ENCODE peak calls at places on chromosome 5, in five cellular contexts. K, R, M, G and V are unnamed samples.

GRCh38 chr5:94627191-94627590 is 8.7 kb downstream of the SLF1 start:
- DNase-seq in M (no peak), R (no peak), K (no peak), G (no peak), V (no peak)

GRCh38 chr5:10351199-10351881 is 2.2 kb upstream of the MARCHF6 start:
- DNase-seq in R (no peak), K (no peak), G (no peak), M (no peak), V (peak; percentile 45)

GRCh38 chr5:20615888-20616563 is 628.0 kb upstream of the CDH18 start:
- DNase-seq in M (no peak), G (no peak), K (no peak), R (no peak), V (no peak)

GRCh38 chr5:24487371-24487770 is 157.4 kb downstream of the CDH10 start:
- DNase-seq in K (no peak), R (no peak), G (no peak), M (no peak), V (no peak)

GRCh38 chr5:68046445-68046844 is 169.1 kb upstream of the PIK3R1 start:
- DNase-seq in K (no peak), R (no peak), M (no peak), G (peak; percentile 24), V (peak; percentile 77)

GRCh38 chr5:177992466-177992865 is 3.6 kb downstream of the PROP1 start:
- DNase-seq in R (no peak), G (no peak), M (no peak), K (no peak), V (no peak)

GRCh38 chr5:147452137-147452838 is 57.6 kb downstream of the DPYSL3 start:
- DNase-seq in G (no peak), R (no peak), M (no peak), K (no peak), V (no peak)

GRCh38 chr5:161051920-161052500 is 200.0 kb upstream of the ATP10B start:
- DNase-seq in G (no peak), M (no peak), K (no peak), R (no peak), V (no peak)

GRCh38 chr5:31854625-31855526 is 215.9 kb downstream of the PDZD2 start:
- DNase-seq in M (no peak), K (peak; percentile 75), G (peak; percentile 42), R (peak; percentile 51), V (no peak)

GRCh38 chr5:14738050-14738449 is 73.5 kb downstream of the OTULIN start:
- DNase-seq in M (no peak), R (no peak), G (no peak), K (no peak), V (no peak)

GRCh38 chr5:134245101-134245604 is 19.3 kb upstream of the PPP2CA start:
- DNase-seq in G (no peak), M (no peak), R (no peak), K (peak; percentile 56), V (peak; percentile 91)

GRCh38 chr5:111111956-111112355 is 19.8 kb downstream of the WDR36 start:
- DNase-seq in M (no peak), G (no peak), K (no peak), R (no peak), V (no peak)
- H3K27ac ChIP-seq in M (no peak overlapping the region), G (no peak overlapping the region), K (no peak overlapping the region), R (no peak overlapping the region), V (no peak overlapping the region)

GRCh38 chr5:8945972-8946371 is 599.9 kb downstream of the SEMA5A start:
- DNase-seq in M (no peak), R (no peak), K (no peak), G (no peak), V (no peak)

GRCh38 chr5:8944005-8944404 is 601.9 kb downstream of the SEMA5A start:
- DNase-seq in M (no peak), R (no peak), G (no peak), K (no peak), V (no peak)

GRCh38 chr5:8940934-8941333 is 604.9 kb downstream of the SEMA5A start:
- DNase-seq in M (no peak), K (no peak), R (no peak), G (no peak), V (no peak)

DNA sequence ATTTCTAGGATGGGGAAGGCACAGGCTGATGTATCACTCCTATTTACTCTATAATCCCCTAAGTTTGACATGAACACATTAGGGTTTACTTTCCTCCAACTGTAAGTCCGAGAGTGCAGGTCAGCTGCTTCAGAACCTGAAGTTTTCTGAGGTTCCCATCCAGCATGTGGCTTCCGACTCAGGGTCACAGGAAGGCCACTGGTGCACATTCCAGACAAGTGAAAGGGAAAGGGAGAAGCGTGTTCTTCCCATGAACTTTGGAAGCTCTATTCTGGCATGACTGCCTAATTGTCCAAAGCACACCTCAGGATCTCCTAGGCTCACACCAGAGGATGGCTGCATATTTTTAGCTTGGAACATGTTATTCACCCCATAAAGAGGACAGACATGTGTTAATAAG is 602.6 kb downstream of the SEMA5A start:
- DNase-seq in M (no peak), G (no peak), K (no peak), R (no peak), V (no peak)
- H3K27ac ChIP-seq in M (no peak overlapping the region), G (no peak overlapping the region), K (no peak overlapping the region), R (no peak overlapping the region), V (no peak overlapping the region)

GRCh38 chr5:98775962-98776687 is 2.7 kb downstream of the RGMB start:
- DNase-seq in R (no peak), K (no peak), M (no peak), G (no peak), V (no peak)

GRCh38 chr5:98775246-98775961 is 1.9 kb downstream of the RGMB start:
- DNase-seq in R (no peak), G (no peak), M (no peak), K (no peak), V (no peak)

GRCh38 chr5:98779264-98779877 is 5.9 kb downstream of the RGMB start:
- DNase-seq in G (no peak), M (no peak), R (no peak), K (no peak), V (no peak)

GRCh38 chr5:98774192-98775046 is 956 bp downstream of the RGMB start:
- DNase-seq in R (peak; percentile 66), K (peak; percentile 63), M (peak; percentile 20), G (peak; percentile 38), V (peak; percentile 63)

GRCh38 chr5:98777295-98777694 is 3.8 kb downstream of the RGMB start:
- DNase-seq in R (no peak), M (no peak), K (no peak), G (no peak), V (no peak)
- H3K27ac ChIP-seq in R (no peak overlapping the region), M (no peak overlapping the region), K (no peak overlapping the region), G (no peak overlapping the region), V (no peak overlapping the region)

DNA sequence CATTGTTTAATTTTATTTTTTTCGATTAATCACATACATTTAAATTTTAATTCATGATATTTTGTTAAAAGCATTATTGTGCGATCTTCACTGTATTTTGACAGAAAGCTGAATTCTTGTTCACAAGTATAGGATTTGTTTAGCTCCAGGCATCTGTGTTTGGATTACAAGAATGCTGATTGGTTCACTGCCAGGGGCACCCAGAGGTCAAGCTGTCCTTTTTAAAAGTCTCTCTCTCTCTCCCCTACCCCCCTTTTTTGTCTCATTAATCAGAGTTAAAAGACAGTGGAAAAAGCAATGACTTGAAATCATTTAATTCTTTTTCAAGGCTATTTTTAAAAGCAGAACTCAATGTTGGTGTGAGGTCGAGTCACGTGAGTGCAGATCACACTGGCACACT is 387.3 kb downstream of the NR2F1-AS1 start:
- DNase-seq in K (no peak), G (no peak), R (no peak), M (no peak), V (no peak)
- H3K27ac ChIP-seq in K (no peak overlapping the region), G (peak overlapping the region; percentile 36), R (no peak overlapping the region), M (no peak overlapping the region), V (peak overlapping the region; percentile 87)

GRCh38 chr5:95958308-95959014 is 3.2 kb downstream of the ELL2 start:
- DNase-seq in K (no peak), R (no peak), G (no peak), M (no peak), V (no peak)
- H3K27ac ChIP-seq in K (peak overlapping the region; percentile 93), R (peak overlapping the region; percentile 45), G (no peak overlapping the region), M (no peak overlapping the region), V (no peak overlapping the region)

DNA sequence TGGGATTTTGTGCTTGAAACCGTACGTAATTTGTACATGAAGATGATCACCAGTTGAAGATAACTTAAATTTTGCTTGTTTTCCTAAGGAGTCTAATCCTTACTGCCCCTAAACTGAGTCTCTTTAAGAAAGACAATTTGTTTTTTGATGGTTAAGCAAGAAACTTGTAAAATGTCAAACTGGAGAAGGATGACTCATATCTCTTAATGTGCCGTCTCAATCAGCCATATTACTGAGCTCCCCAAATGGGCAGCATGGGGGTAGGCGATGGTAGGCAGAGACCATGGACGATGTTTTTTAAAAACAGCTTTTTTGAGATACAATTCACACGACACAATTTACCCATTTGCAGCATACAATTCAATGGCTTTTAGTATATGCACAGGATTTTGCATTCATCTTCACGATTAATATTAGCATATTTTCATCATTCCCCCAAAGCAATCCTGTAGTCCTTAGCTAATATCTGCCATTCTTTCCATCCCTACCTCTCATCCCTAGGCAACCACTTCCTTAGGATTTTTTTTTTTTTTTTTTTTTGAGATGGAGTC is 14.3 kb downstream of the ARHGAP26 start:
- DNase-seq in R (no peak), G (no peak), M (no peak), K (no peak), V (no peak)
- H3K27ac ChIP-seq in R (peak overlapping the region; percentile 9), G (no peak overlapping the region), M (peak overlapping the region; percentile 38), K (peak overlapping the region; percentile 34), V (no peak overlapping the region)

GRCh38 chr5:329106-329757 is 7.7 kb downstream of the AHRR start:
- DNase-seq in M (no peak), R (no peak), K (no peak), G (no peak), V (no peak)
- H3K27ac ChIP-seq in M (no peak overlapping the region), R (no peak overlapping the region), K (no peak overlapping the region), G (no peak overlapping the region), V (peak overlapping the region; percentile 3)